ENCODE peak calls at places on chromosomes 2 and 18, in nine cellular contexts. C is fibroblast of pulmonary artery; P is activated effector memory CD4-positive, alpha-beta T cell treated with anti-CD3 and anti-CD28 coated beads, Interleukin-2, amount 50 U/mL, for 16 hours; V is ecto neural progenitor cell; L is substantia nigra; O is naive thymus-derived CD4-positive, alpha-beta T cell; G is fibroblast of the conjunctiva; D is GM13977; W is LoVo. I is an unnamed sample.

GRCh38 chr18:23401400-23402347 is 51.4 kb upstream of the RIOK3 start:
- DNase-seq in C (peak; percentile 78), P (no peak), V (peak; percentile 76), L (peak; percentile 3), O (no peak), G (no peak), D (no peak), W (no peak), I (no peak)

GRCh38 chr2:26579723-26580040 is 61.5 kb downstream of the CIB4 start:
- DNase-seq in C (no peak), P (no peak), V (no peak), L (no peak), O (no peak), G (no peak), D (no peak), W (no peak), I (no peak)

GRCh38 chr18:59737776-59738295 is 40.6 kb upstream of the CCBE1 start:
- DNase-seq in C (no peak), P (no peak), V (no peak), L (no peak), O (no peak), G (no peak), D (no peak), W (no peak), I (no peak)

GRCh38 chr2:204643326-204643725 is 98.1 kb downstream of the PARD3B start:
- DNase-seq in C (no peak), P (no peak), V (no peak), L (no peak), O (no peak), G (no peak), D (no peak), W (no peak), I (no peak)

GRCh38 chr18:25223211-25223610 is 128.8 kb downstream of the ZNF521 start:
- DNase-seq in C (no peak), P (no peak), V (no peak), L (peak; percentile 31), O (no peak), G (no peak), D (no peak), W (no peak), I (no peak)

GRCh38 chr18:70221156-70221910 is 15.8 kb upstream of the RTTN start:
- DNase-seq in C (no peak), P (no peak), V (peak; percentile 61), L (no peak), O (no peak), G (no peak), D (no peak), W (no peak), I (peak; percentile 65)

GRCh38 chr2:27804146-27804545 is 32.6 kb downstream of the MRPL33 start:
- DNase-seq in C (no peak), P (no peak), V (no peak), L (no peak), O (no peak), G (no peak), D (no peak), W (no peak), I (no peak)

GRCh38 chr2:11357428-11357972 is 13.1 kb upstream of the ROCK2 start:
- DNase-seq in C (no peak), P (no peak), V (no peak), L (no peak), O (no peak), G (no peak), D (no peak), W (no peak), I (no peak)

GRCh38 chr18:35513181-35513932 is 15.6 kb upstream of the INO80C start:
- DNase-seq in C (peak; percentile 84), P (no peak), V (no peak), L (no peak), O (no peak), G (peak; percentile 65), D (no peak), W (peak; percentile 67), I (no peak)

GRCh38 chr2:46480562-46480961 is 1.2 kb downstream of the TMEM247 start:
- DNase-seq in C (no peak), P (no peak), V (no peak), L (no peak), O (no peak), G (no peak), D (no peak), W (no peak), I (no peak)

GRCh38 chr2:232335859-232336215 is 42.7 kb upstream of the ALPP start:
- DNase-seq in C (no peak), P (no peak), V (no peak), L (no peak), O (no peak), G (no peak), D (no peak), W (no peak), I (no peak)

GRCh38 chr2:149488719-149489440 is 98.7 kb downstream of the MMADHC start:
- DNase-seq in C (no peak), P (no peak), V (no peak), L (no peak), O (no peak), G (no peak), D (no peak), W (no peak), I (no peak)

GRCh38 chr2:56014075-56014730 is 90.6 kb upstream of the EFEMP1 start:
- DNase-seq in C (peak; percentile 44), P (no peak), V (no peak), L (no peak), O (no peak), G (no peak), D (no peak), W (no peak), I (no peak)

GRCh38 chr18:28357785-28358401 is 181.0 kb upstream of the CDH2 start:
- DNase-seq in C (no peak), P (no peak), V (peak; percentile 48), L (no peak), O (no peak), G (no peak), D (no peak), W (no peak), I (no peak)

GRCh38 chr2:45483997-45484396 is 127.1 kb downstream of the SRBD1 start:
- DNase-seq in C (no peak), P (no peak), V (no peak), L (no peak), O (no peak), G (peak; percentile 30), D (no peak), W (no peak), I (no peak)

GRCh38 chr2:26590439-26590838 is 50.7 kb downstream of the CIB4 start:
- DNase-seq in C (no peak), P (peak; percentile 14), V (no peak), L (no peak), O (no peak), G (no peak), D (no peak), W (no peak), I (no peak)